ENCODE peak calls at places on chromosomes 2 and 18, in eight cellular contexts. M is fibroblast of mammary gland, U is cardiac muscle cell, L is foreskin fibroblast, K is endodermal cell, J is A549, D is neural crest cell, X is HFF-Myc. N is an unnamed sample.

GRCh38 chr2:62845256-62845655 is 139.7 kb downstream of the EHBP1 start:
- DNase-seq in M (no peak), U (no peak), L (no peak), K (no peak), J (no peak), D (no peak), X (no peak), N (no peak)

GRCh38 chr2:85439111-85439477 is 20.6 kb downstream of the SH2D6 start:
- DNase-seq in M (no peak), U (no peak), L (no peak), K (peak; percentile 44), J (no peak), D (no peak), X (no peak), N (no peak)

GRCh38 chr2:105576440-105577241 is 168.1 kb upstream of the NCK2 start:
- DNase-seq in M (peak; percentile 60), U (peak; percentile 51), L (peak; percentile 46), K (peak; percentile 69), J (peak; percentile 53), D (peak; percentile 29), X (no peak), N (peak; percentile 37)

GRCh38 chr2:159661286-159661685 is 44.9 kb upstream of the BAZ2B start:
- DNase-seq in M (peak; percentile 30), U (no peak), L (peak; percentile 29), K (no peak), J (no peak), D (no peak), X (peak; percentile 27), N (no peak)

GRCh38 chr2:211086049-211086448 is 529.6 kb downstream of the CPS1 start:
- DNase-seq in M (no peak), U (peak; percentile 65), L (no peak), K (no peak), J (no peak), D (no peak), X (no peak), N (no peak)

GRCh38 chr2:133657591-133657990 is 89.3 kb upstream of the NCKAP5 start:
- DNase-seq in M (peak; percentile 18), U (no peak), L (no peak), K (no peak), J (no peak), D (no peak), X (no peak), N (no peak)

GRCh38 chr18:48885266-48885950 is 65.4 kb downstream of the SMAD7 start:
- DNase-seq in M (no peak), U (no peak), L (no peak), K (peak; percentile 41), J (no peak), D (no peak), X (no peak), N (no peak)

GRCh38 chr2:240917684-240918257 is 11.6 kb downstream of the CROCC2 start:
- DNase-seq in M (no peak), U (no peak), L (peak; percentile 45), K (peak; percentile 50), J (no peak), D (no peak), X (no peak), N (no peak)

GRCh38 chr2:37692731-37693130 is 21.3 kb upstream of the CDC42EP3 start:
- DNase-seq in M (no peak), U (no peak), L (no peak), K (no peak), J (no peak), D (no peak), X (no peak), N (no peak)

GRCh38 chr2:230677182-230677946 is 35.3 kb upstream of the CAB39 start:
- DNase-seq in M (peak; percentile 73), U (no peak), L (peak; percentile 80), K (peak; percentile 30), J (no peak), D (no peak), X (no peak), N (no peak)

GRCh38 chr2:235597081-235597615 is 103.3 kb downstream of the AGAP1 start:
- DNase-seq in M (no peak), U (no peak), L (no peak), K (no peak), J (no peak), D (no peak), X (no peak), N (no peak)

GRCh38 chr2:100242416-100242815 is 79.9 kb downstream of the LONRF2 start:
- DNase-seq in M (no peak), U (peak; percentile 28), L (no peak), K (peak; percentile 60), J (no peak), D (no peak), X (no peak), N (no peak)

GRCh38 chr2:1618974-1619373 is 125.3 kb downstream of the PXDN start:
- DNase-seq in M (no peak), U (no peak), L (no peak), K (no peak), J (no peak), D (no peak), X (no peak), N (peak; percentile 84)

GRCh38 chr2:195049372-195050031 is 607.5 kb upstream of the SLC39A10 start:
- DNase-seq in M (peak; percentile 62), U (no peak), L (peak; percentile 40), K (no peak), J (no peak), D (no peak), X (no peak), N (no peak)

GRCh38 chr2:50953021-50953420 is 78.9 kb downstream of the NRXN1 start:
- DNase-seq in M (peak; percentile 81), U (no peak), L (peak; percentile 78), K (no peak), J (peak; percentile 13), D (no peak), X (no peak), N (no peak)

GRCh38 chr2:190864375-190864774 is 16.2 kb upstream of the GLS start:
- DNase-seq in M (no peak), U (no peak), L (no peak), K (no peak), J (no peak), D (no peak), X (no peak), N (no peak)

GRCh38 chr2:9398881-9399805 is 24.2 kb downstream of the ITGB1BP1 start:
- DNase-seq in M (no peak), U (peak; percentile 40), L (peak; percentile 37), K (peak; percentile 43), J (no peak), D (no peak), X (no peak), N (no peak)
- TF ChIP-seq CTCF in M (no peak), U (no peak), L (no peak), K (no peak), J (no peak), D (no peak), X (no peak), N (no peak)

GRCh38 chr2:238160206-238161129 is 1.7 kb downstream of the ERFE start:
- DNase-seq in M (no peak), U (peak; percentile 46), L (peak; percentile 31), K (peak; percentile 83), J (peak; percentile 34), D (peak; percentile 54), X (no peak), N (no peak)

GRCh38 chr2:238157506-238158017 is 1.2 kb upstream of the ERFE start:
- DNase-seq in M (no peak), U (no peak), L (no peak), K (no peak), J (no peak), D (no peak), X (no peak), N (no peak)

GRCh38 chr2:238159676-238160205 is 971 bp downstream of the ERFE start:
- DNase-seq in M (no peak), U (no peak), L (no peak), K (peak; percentile 52), J (no peak), D (no peak), X (no peak), N (no peak)

GRCh38 chr2:238158018-238158806 is 558 bp upstream of the ERFE start:
- DNase-seq in M (no peak), U (no peak), L (no peak), K (peak; percentile 59), J (no peak), D (no peak), X (no peak), N (no peak)

DNA sequence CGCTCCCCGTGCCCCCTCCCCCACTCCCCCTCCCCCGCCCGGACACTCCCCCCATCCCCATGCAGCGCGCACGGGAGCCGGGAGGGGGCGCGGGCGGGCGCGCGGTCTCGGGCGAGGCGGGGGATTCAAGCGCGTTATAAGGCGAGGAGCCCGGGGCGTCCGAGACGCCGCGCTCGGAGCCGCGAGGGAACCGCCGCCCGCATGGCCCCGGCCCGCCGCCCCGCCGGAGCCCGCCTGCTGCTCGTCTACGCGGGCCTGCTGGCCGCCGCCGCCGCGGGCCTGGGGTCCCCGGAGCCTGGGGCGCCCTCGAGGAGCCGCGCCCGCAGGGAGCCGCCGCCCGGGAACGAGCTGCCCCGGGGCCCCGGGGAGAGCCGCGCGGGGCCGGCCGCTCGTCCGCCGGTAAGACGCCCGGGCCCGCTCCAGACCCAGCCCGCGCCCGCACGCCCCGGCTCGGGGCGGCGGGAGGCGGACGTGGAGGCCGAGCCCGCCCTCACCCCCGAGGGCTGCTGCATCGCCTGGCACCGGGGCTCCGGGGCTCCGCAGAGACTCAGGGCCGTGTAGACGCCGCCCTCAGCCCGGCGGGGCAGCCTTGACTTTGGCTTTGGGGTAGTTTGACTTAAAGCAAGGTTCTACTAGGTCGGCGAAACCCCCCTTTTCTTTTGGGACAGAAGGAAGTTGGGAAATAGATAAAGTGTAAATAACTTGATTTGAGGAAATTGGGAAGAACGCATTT is at the start of gene ERFE:
- DNase-seq in M (no peak), U (peak; percentile 70), L (peak; percentile 74), K (peak; percentile 89), J (peak; percentile 58), D (peak; percentile 62), X (no peak), N (no peak)
- TF ChIP-seq CTCF in M (no peak), U (peak; percentile 36), L (peak; percentile 9), K (peak; percentile 75), J (peak; percentile 64), D (peak; percentile 68), X (peak; percentile 21), N (peak; percentile 52)

GRCh38 chr18:2554671-2555070 is 16.6 kb downstream of the METTL4 start:
- DNase-seq in M (no peak), U (no peak), L (no peak), K (no peak), J (no peak), D (no peak), X (no peak), N (no peak)
- TF ChIP-seq CTCF in M (no peak), U (no peak), L (no peak), K (no peak), J (no peak), D (no peak), X (no peak), N (no peak)

DNA sequence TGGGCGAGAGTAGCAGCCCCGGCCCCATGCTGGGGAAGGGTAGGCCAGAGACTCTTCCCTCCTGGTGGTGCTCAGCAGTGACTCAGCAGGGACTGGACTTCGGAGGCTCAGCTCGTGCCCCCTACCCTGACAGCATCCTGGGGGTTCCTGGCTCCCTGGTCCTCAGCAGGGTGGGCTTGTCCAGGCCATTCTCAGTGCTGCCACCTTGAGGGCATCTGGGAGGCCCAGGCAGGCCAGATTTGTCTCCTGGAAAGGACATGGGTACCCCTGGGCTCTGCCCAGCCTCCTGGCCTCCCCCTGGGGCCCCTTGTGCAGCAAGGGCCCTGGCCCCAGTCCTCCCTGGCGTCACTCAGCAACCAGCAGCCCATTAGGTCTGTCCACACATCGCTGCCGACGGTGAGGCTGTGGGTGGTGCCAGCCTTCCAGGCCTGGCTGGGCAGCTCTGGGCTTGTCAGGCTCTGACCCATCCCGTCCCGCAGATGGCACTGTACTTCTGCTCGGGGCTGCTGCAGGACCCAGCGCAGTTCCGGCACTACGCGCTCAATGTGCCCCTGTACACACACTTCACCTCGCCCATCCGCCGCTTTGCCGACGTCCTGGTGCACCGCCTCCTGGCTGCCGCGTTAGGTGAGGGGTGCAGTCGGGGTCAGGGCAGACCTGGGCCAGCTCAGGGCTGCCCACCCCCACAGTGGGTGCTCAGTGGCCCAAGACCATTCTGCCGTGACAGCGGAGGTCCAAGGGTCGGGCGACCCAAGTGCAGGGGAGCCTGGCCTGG is 45.0 kb upstream of the ALPP start:
- DNase-seq in M (no peak), U (no peak), L (peak; percentile 27), K (peak; percentile 86), J (peak; percentile 33), D (peak; percentile 58), X (no peak), N (no peak)
- TF ChIP-seq CTCF in M (peak; percentile 50), U (peak; percentile 57), L (peak; percentile 66), K (peak; percentile 78), J (peak; percentile 52), D (peak; percentile 57), X (peak; percentile 73), N (peak; percentile 45)

N was measured in LNCaP clone FGC.